ENCODE peak calls at places on chromosome 22, in seven cellular contexts. F, G, Z, M, X, B and R are unnamed samples.

GRCh38 chr22:46931414-46931813 is 169.0 kb downstream of the TBC1D22A start:
- DNase-seq in F (no peak), G (no peak), Z (no peak), M (no peak), X (no peak), B (no peak), R (no peak)

GRCh38 chr22:46773074-46773473 is 10.6 kb downstream of the TBC1D22A start:
- DNase-seq in F (no peak), G (no peak), Z (no peak), M (no peak), X (no peak), B (no peak), R (no peak)

GRCh38 chr22:42951093-42951710 is 63.7 kb downstream of the PACSIN2 start:
- DNase-seq in F (no peak), G (no peak), Z (no peak), M (no peak), X (no peak), B (no peak), R (no peak)

GRCh38 chr22:44116331-44116730 is 64.4 kb upstream of the PARVG start:
- DNase-seq in F (no peak), G (no peak), Z (no peak), M (no peak), X (no peak), B (no peak), R (no peak)

GRCh38 chr22:48376428-48376827 is 1451.2 kb downstream of the BRD1 start:
- DNase-seq in F (no peak), G (no peak), Z (no peak), M (no peak), X (no peak), B (no peak), R (no peak)

GRCh38 chr22:37259540-37260029 is 15.5 kb upstream of the RAC2 start:
- DNase-seq in F (no peak), G (no peak), Z (no peak), M (peak), X (no peak), B (no peak), R (no peak)

GRCh38 chr22:26669060-26669481 is 11.7 kb downstream of the MIAT start:
- DNase-seq in F (peak), G (no peak), Z (no peak), M (peak), X (no peak), B (no peak), R (no peak)

GRCh38 chr22:36331912-36332622 is 55.7 kb downstream of the MYH9 start:
- DNase-seq in F (peak), G (peak), Z (no peak), M (no peak), X (no peak), B (no peak), R (no peak)

GRCh38 chr22:30649430-30650007 is 13.9 kb downstream of the SLC35E4 start:
- DNase-seq in F (no peak), G (peak), Z (peak), M (no peak), X (no peak), B (no peak), R (no peak)

GRCh38 chr22:40182231-40182835 is 4.6 kb downstream of the TNRC6B start:
- DNase-seq in F (no peak), G (no peak), Z (no peak), M (no peak), X (no peak), B (no peak), R (no peak)

GRCh38 chr22:50009765-50010675 is 2.5 kb downstream of the IL17REL start:
- DNase-seq in F (no peak), G (no peak), Z (no peak), M (no peak), X (no peak), B (no peak), R (no peak)

GRCh38 chr22:33883561-33883960 is 36.7 kb downstream of the LARGE1 start:
- DNase-seq in F (no peak), G (no peak), Z (no peak), M (no peak), X (no peak), B (no peak), R (no peak)

GRCh38 chr22:44850946-44851345 is 98.6 kb downstream of the ARHGAP8 start:
- DNase-seq in F (no peak), G (no peak), Z (no peak), M (peak), X (no peak), B (no peak), R (no peak)

GRCh38 chr22:25628494-25628893 is 64.0 kb downstream of the GRK3 start:
- DNase-seq in F (no peak), G (no peak), Z (no peak), M (no peak), X (peak), B (no peak), R (no peak)

GRCh38 chr22:48427731-48428211 is 1399.9 kb downstream of the BRD1 start:
- DNase-seq in F (no peak), G (no peak), Z (no peak), M (no peak), X (no peak), B (no peak), R (no peak)

GRCh38 chr22:36356708-36357694 is 30.8 kb downstream of the MYH9 start:
- DNase-seq in F (no peak), G (no peak), Z (no peak), M (no peak), X (no peak), B (no peak), R (no peak)

GRCh38 chr22:30538280-30538679 is 8.3 kb downstream of the SEC14L6 start:
- DNase-seq in F (peak), G (no peak), Z (no peak), M (no peak), X (no peak), B (no peak), R (no peak)

GRCh38 chr22:47588583-47588970 is 826.1 kb downstream of the TBC1D22A start:
- DNase-seq in F (no peak), G (no peak), Z (no peak), M (no peak), X (no peak), B (no peak), R (no peak)

GRCh38 chr22:24942301-24942700 is 4.2 kb downstream of the LHFPL7 start:
- DNase-seq in F (no peak), G (no peak), Z (no peak), M (no peak), X (no peak), B (no peak), R (no peak)

GRCh38 chr22:20953668-20954500 is 13.2 kb upstream of the AIFM3 start:
- DNase-seq in F (no peak), G (peak), Z (no peak), M (no peak), X (no peak), B (no peak), R (no peak)

GRCh38 chr22:44622147-44622427 is 79.9 kb upstream of the PRR5 start:
- DNase-seq in F (peak), G (no peak), Z (no peak), M (no peak), X (peak), B (no peak), R (no peak)

GRCh38 chr22:39115570-39115969 is 18.5 kb downstream of the APOBEC3H start:
- DNase-seq in F (no peak), G (no peak), Z (no peak), M (no peak), X (no peak), B (no peak), R (no peak)

GRCh38 chr22:19523240-19524169 is 705 bp downstream of the CLDN5 start:
- DNase-seq in F (peak), G (no peak), Z (no peak), M (peak), X (no peak), B (no peak), R (no peak)

GRCh38 chr22:44479662-44480061 is 18.4 kb downstream of the RTL6 start:
- DNase-seq in F (no peak), G (no peak), Z (no peak), M (no peak), X (peak), B (no peak), R (no peak)

GRCh38 chr22:16783930-16784354 is 41.3 kb downstream of the XKR3 start:
- DNase-seq in F (no peak), G (no peak), Z (no peak), M (no peak), X (no peak), B (no peak), R (no peak)